ENCODE peak calls at places on chromosomes 7 and 10, in six cellular contexts. One of them, this sample, is unnamed.

GRCh38 chr10:23136462-23136861 is 41.1 kb downstream of the MSRB2 start:
- DNase-seq in kidney: no peak
- DNase-seq in nephron progenitor cell: no peak
- DNase-seq in activated CD4-positive, alpha-beta T cell treated with anti-CD3 and anti-CD28 coated beads, Interleukin-2, amount 50 U/mL, for 1 hour: no peak
- DNase-seq in stimulated activated CD8-positive, alpha-beta memory T cell treated with anti-CD3 and anti-CD28 coated beads, Interleukin-2, amount 100 ng/mL, for 1 hour: no peak
- DNase-seq in ecto neural progenitor cell: no peak
- DNase-seq in this sample: no peak

GRCh38 chr10:125148021-125148439 is 12.3 kb downstream of the CTBP2 start:
- DNase-seq in activated CD4-positive, alpha-beta T cell treated with anti-CD3 and anti-CD28 coated beads, Interleukin-2, amount 50 U/mL, for 1 hour: no peak
- DNase-seq in nephron progenitor cell: no peak
- DNase-seq in ecto neural progenitor cell: no peak
- DNase-seq in stimulated activated CD8-positive, alpha-beta memory T cell treated with anti-CD3 and anti-CD28 coated beads, Interleukin-2, amount 100 ng/mL, for 1 hour: no peak
- DNase-seq in kidney: no peak
- DNase-seq in this sample: no peak

GRCh38 chr10:30873408-30873807 is 158.3 kb downstream of the ZNF438 start:
- DNase-seq in nephron progenitor cell: no peak
- DNase-seq in kidney: no peak
- DNase-seq in stimulated activated CD8-positive, alpha-beta memory T cell treated with anti-CD3 and anti-CD28 coated beads, Interleukin-2, amount 100 ng/mL, for 1 hour: no peak
- DNase-seq in ecto neural progenitor cell: no peak
- DNase-seq in activated CD4-positive, alpha-beta T cell treated with anti-CD3 and anti-CD28 coated beads, Interleukin-2, amount 50 U/mL, for 1 hour: no peak
- DNase-seq in this sample: no peak

GRCh38 chr10:49360271-49361177 is 35.4 kb downstream of the DRGX start:
- DNase-seq in ecto neural progenitor cell: no peak
- DNase-seq in stimulated activated CD8-positive, alpha-beta memory T cell treated with anti-CD3 and anti-CD28 coated beads, Interleukin-2, amount 100 ng/mL, for 1 hour: no peak
- DNase-seq in activated CD4-positive, alpha-beta T cell treated with anti-CD3 and anti-CD28 coated beads, Interleukin-2, amount 50 U/mL, for 1 hour: no peak
- DNase-seq in kidney: no peak
- DNase-seq in nephron progenitor cell: no peak
- DNase-seq in this sample: peak

GRCh38 chr10:100866575-100867098 is 46.1 kb upstream of the SLF2 start:
- DNase-seq in stimulated activated CD8-positive, alpha-beta memory T cell treated with anti-CD3 and anti-CD28 coated beads, Interleukin-2, amount 100 ng/mL, for 1 hour: no peak
- DNase-seq in ecto neural progenitor cell: peak
- DNase-seq in kidney: no peak
- DNase-seq in activated CD4-positive, alpha-beta T cell treated with anti-CD3 and anti-CD28 coated beads, Interleukin-2, amount 50 U/mL, for 1 hour: no peak
- DNase-seq in nephron progenitor cell: no peak
- DNase-seq in this sample: no peak

GRCh38 chr10:82811621-82812020 is 936.6 kb downstream of the NRG3 start:
- DNase-seq in activated CD4-positive, alpha-beta T cell treated with anti-CD3 and anti-CD28 coated beads, Interleukin-2, amount 50 U/mL, for 1 hour: no peak
- DNase-seq in stimulated activated CD8-positive, alpha-beta memory T cell treated with anti-CD3 and anti-CD28 coated beads, Interleukin-2, amount 100 ng/mL, for 1 hour: no peak
- DNase-seq in nephron progenitor cell: peak
- DNase-seq in ecto neural progenitor cell: no peak
- DNase-seq in kidney: no peak
- DNase-seq in this sample: no peak

GRCh38 chr7:120837599-120837998 is 20.3 kb downstream of the TSPAN12 start:
- DNase-seq in ecto neural progenitor cell: no peak
- DNase-seq in activated CD4-positive, alpha-beta T cell treated with anti-CD3 and anti-CD28 coated beads, Interleukin-2, amount 50 U/mL, for 1 hour: no peak
- DNase-seq in nephron progenitor cell: no peak
- DNase-seq in kidney: no peak
- DNase-seq in stimulated activated CD8-positive, alpha-beta memory T cell treated with anti-CD3 and anti-CD28 coated beads, Interleukin-2, amount 100 ng/mL, for 1 hour: no peak
- DNase-seq in this sample: no peak

GRCh38 chr7:121267612-121268011 is 61.2 kb upstream of the WNT16 start:
- DNase-seq in kidney: no peak
- DNase-seq in ecto neural progenitor cell: no peak
- DNase-seq in nephron progenitor cell: no peak
- DNase-seq in stimulated activated CD8-positive, alpha-beta memory T cell treated with anti-CD3 and anti-CD28 coated beads, Interleukin-2, amount 100 ng/mL, for 1 hour: no peak
- DNase-seq in activated CD4-positive, alpha-beta T cell treated with anti-CD3 and anti-CD28 coated beads, Interleukin-2, amount 50 U/mL, for 1 hour: no peak
- DNase-seq in this sample: no peak

GRCh38 chr10:120426306-120426705 is 30.7 kb upstream of the PLPP4 start:
- DNase-seq in activated CD4-positive, alpha-beta T cell treated with anti-CD3 and anti-CD28 coated beads, Interleukin-2, amount 50 U/mL, for 1 hour: no peak
- DNase-seq in stimulated activated CD8-positive, alpha-beta memory T cell treated with anti-CD3 and anti-CD28 coated beads, Interleukin-2, amount 100 ng/mL, for 1 hour: no peak
- DNase-seq in nephron progenitor cell: no peak
- DNase-seq in kidney: no peak
- DNase-seq in ecto neural progenitor cell: no peak
- DNase-seq in this sample: no peak

GRCh38 chr7:158549834-158550700 is 37.6 kb downstream of the PTPRN2 start:
- DNase-seq in activated CD4-positive, alpha-beta T cell treated with anti-CD3 and anti-CD28 coated beads, Interleukin-2, amount 50 U/mL, for 1 hour: no peak
- DNase-seq in stimulated activated CD8-positive, alpha-beta memory T cell treated with anti-CD3 and anti-CD28 coated beads, Interleukin-2, amount 100 ng/mL, for 1 hour: no peak
- DNase-seq in nephron progenitor cell: no peak
- DNase-seq in ecto neural progenitor cell: no peak
- DNase-seq in kidney: peak
- DNase-seq in this sample: no peak

GRCh38 chr10:31829776-31830175 is 98.9 kb downstream of the ARHGAP12 start:
- DNase-seq in activated CD4-positive, alpha-beta T cell treated with anti-CD3 and anti-CD28 coated beads, Interleukin-2, amount 50 U/mL, for 1 hour: no peak
- DNase-seq in kidney: no peak
- DNase-seq in ecto neural progenitor cell: no peak
- DNase-seq in stimulated activated CD8-positive, alpha-beta memory T cell treated with anti-CD3 and anti-CD28 coated beads, Interleukin-2, amount 100 ng/mL, for 1 hour: no peak
- DNase-seq in nephron progenitor cell: no peak
- DNase-seq in this sample: no peak

GRCh38 chr7:15783971-15784693 is 97.6 kb upstream of the MEOX2 start:
- DNase-seq in stimulated activated CD8-positive, alpha-beta memory T cell treated with anti-CD3 and anti-CD28 coated beads, Interleukin-2, amount 100 ng/mL, for 1 hour: no peak
- DNase-seq in nephron progenitor cell: peak
- DNase-seq in kidney: no peak
- DNase-seq in activated CD4-positive, alpha-beta T cell treated with anti-CD3 and anti-CD28 coated beads, Interleukin-2, amount 50 U/mL, for 1 hour: no peak
- DNase-seq in ecto neural progenitor cell: no peak
- DNase-seq in this sample: no peak

GRCh38 chr7:151439855-151440798 is at the start of gene CRYGN:
- DNase-seq in nephron progenitor cell: peak
- DNase-seq in stimulated activated CD8-positive, alpha-beta memory T cell treated with anti-CD3 and anti-CD28 coated beads, Interleukin-2, amount 100 ng/mL, for 1 hour: no peak
- DNase-seq in kidney: no peak
- DNase-seq in activated CD4-positive, alpha-beta T cell treated with anti-CD3 and anti-CD28 coated beads, Interleukin-2, amount 50 U/mL, for 1 hour: no peak
- DNase-seq in ecto neural progenitor cell: peak
- DNase-seq in this sample: no peak

GRCh38 chr10:93481931-93482834 is at the start of gene MYOF:
- DNase-seq in stimulated activated CD8-positive, alpha-beta memory T cell treated with anti-CD3 and anti-CD28 coated beads, Interleukin-2, amount 100 ng/mL, for 1 hour: no peak
- DNase-seq in activated CD4-positive, alpha-beta T cell treated with anti-CD3 and anti-CD28 coated beads, Interleukin-2, amount 50 U/mL, for 1 hour: peak
- DNase-seq in nephron progenitor cell: peak
- DNase-seq in kidney: peak
- DNase-seq in ecto neural progenitor cell: peak
- DNase-seq in this sample: peak

GRCh38 chr7:98227939-98228338 is 16.7 kb downstream of the BHLHA15 start:
- DNase-seq in kidney: no peak
- DNase-seq in stimulated activated CD8-positive, alpha-beta memory T cell treated with anti-CD3 and anti-CD28 coated beads, Interleukin-2, amount 100 ng/mL, for 1 hour: no peak
- DNase-seq in nephron progenitor cell: no peak
- DNase-seq in activated CD4-positive, alpha-beta T cell treated with anti-CD3 and anti-CD28 coated beads, Interleukin-2, amount 50 U/mL, for 1 hour: no peak
- DNase-seq in ecto neural progenitor cell: no peak
- DNase-seq in this sample: no peak

GRCh38 chr7:43658718-43659548 is 70.4 kb downstream of the COA1 start:
- DNase-seq in nephron progenitor cell: no peak
- DNase-seq in ecto neural progenitor cell: no peak
- DNase-seq in stimulated activated CD8-positive, alpha-beta memory T cell treated with anti-CD3 and anti-CD28 coated beads, Interleukin-2, amount 100 ng/mL, for 1 hour: no peak
- DNase-seq in kidney: no peak
- DNase-seq in activated CD4-positive, alpha-beta T cell treated with anti-CD3 and anti-CD28 coated beads, Interleukin-2, amount 50 U/mL, for 1 hour: no peak
- DNase-seq in this sample: no peak

GRCh38 chr10:122164815-122165491 is 106.1 kb upstream of the BTBD16 start:
- DNase-seq in ecto neural progenitor cell: no peak
- DNase-seq in stimulated activated CD8-positive, alpha-beta memory T cell treated with anti-CD3 and anti-CD28 coated beads, Interleukin-2, amount 100 ng/mL, for 1 hour: no peak
- DNase-seq in activated CD4-positive, alpha-beta T cell treated with anti-CD3 and anti-CD28 coated beads, Interleukin-2, amount 50 U/mL, for 1 hour: no peak
- DNase-seq in nephron progenitor cell: no peak
- DNase-seq in kidney: peak
- DNase-seq in this sample: no peak

GRCh38 chr10:118983263-118983662 is 46.3 kb upstream of the NANOS1 start:
- DNase-seq in kidney: no peak
- DNase-seq in activated CD4-positive, alpha-beta T cell treated with anti-CD3 and anti-CD28 coated beads, Interleukin-2, amount 50 U/mL, for 1 hour: no peak
- DNase-seq in stimulated activated CD8-positive, alpha-beta memory T cell treated with anti-CD3 and anti-CD28 coated beads, Interleukin-2, amount 100 ng/mL, for 1 hour: no peak
- DNase-seq in nephron progenitor cell: no peak
- DNase-seq in ecto neural progenitor cell: no peak
- DNase-seq in this sample: peak

GRCh38 chr10:46304671-46305429 is 18.1 kb downstream of the ANTXRL start:
- DNase-seq in ecto neural progenitor cell: no peak
- DNase-seq in kidney: no peak
- DNase-seq in nephron progenitor cell: no peak
- DNase-seq in stimulated activated CD8-positive, alpha-beta memory T cell treated with anti-CD3 and anti-CD28 coated beads, Interleukin-2, amount 100 ng/mL, for 1 hour: no peak
- DNase-seq in activated CD4-positive, alpha-beta T cell treated with anti-CD3 and anti-CD28 coated beads, Interleukin-2, amount 50 U/mL, for 1 hour: no peak
- DNase-seq in this sample: no peak

GRCh38 chr7:76356823-76357222 is 2.0 kb downstream of the YWHAG start:
- DNase-seq in kidney: no peak
- DNase-seq in nephron progenitor cell: no peak
- DNase-seq in ecto neural progenitor cell: no peak
- DNase-seq in stimulated activated CD8-positive, alpha-beta memory T cell treated with anti-CD3 and anti-CD28 coated beads, Interleukin-2, amount 100 ng/mL, for 1 hour: no peak
- DNase-seq in activated CD4-positive, alpha-beta T cell treated with anti-CD3 and anti-CD28 coated beads, Interleukin-2, amount 50 U/mL, for 1 hour: no peak
- DNase-seq in this sample: no peak

GRCh38 chr10:122232781-122233180 is 38.3 kb upstream of the BTBD16 start:
- DNase-seq in kidney: no peak
- DNase-seq in stimulated activated CD8-positive, alpha-beta memory T cell treated with anti-CD3 and anti-CD28 coated beads, Interleukin-2, amount 100 ng/mL, for 1 hour: no peak
- DNase-seq in activated CD4-positive, alpha-beta T cell treated with anti-CD3 and anti-CD28 coated beads, Interleukin-2, amount 50 U/mL, for 1 hour: no peak
- DNase-seq in ecto neural progenitor cell: no peak
- DNase-seq in nephron progenitor cell: no peak
- DNase-seq in this sample: no peak

GRCh38 chr10:110569120-110569519 is 1.6 kb downstream of the SMC3 start:
- DNase-seq in activated CD4-positive, alpha-beta T cell treated with anti-CD3 and anti-CD28 coated beads, Interleukin-2, amount 50 U/mL, for 1 hour: no peak
- DNase-seq in kidney: no peak
- DNase-seq in stimulated activated CD8-positive, alpha-beta memory T cell treated with anti-CD3 and anti-CD28 coated beads, Interleukin-2, amount 100 ng/mL, for 1 hour: no peak
- DNase-seq in ecto neural progenitor cell: no peak
- DNase-seq in nephron progenitor cell: no peak
- DNase-seq in this sample: no peak

GRCh38 chr10:12605580-12606405 is 256.4 kb downstream of the CAMK1D start:
- DNase-seq in stimulated activated CD8-positive, alpha-beta memory T cell treated with anti-CD3 and anti-CD28 coated beads, Interleukin-2, amount 100 ng/mL, for 1 hour: no peak
- DNase-seq in nephron progenitor cell: no peak
- DNase-seq in activated CD4-positive, alpha-beta T cell treated with anti-CD3 and anti-CD28 coated beads, Interleukin-2, amount 50 U/mL, for 1 hour: peak
- DNase-seq in ecto neural progenitor cell: no peak
- DNase-seq in kidney: peak
- DNase-seq in this sample: no peak

GRCh38 chr10:13712799-13713581 is 126.2 kb downstream of the PRPF18 start:
- DNase-seq in nephron progenitor cell: no peak
- DNase-seq in ecto neural progenitor cell: no peak
- DNase-seq in activated CD4-positive, alpha-beta T cell treated with anti-CD3 and anti-CD28 coated beads, Interleukin-2, amount 50 U/mL, for 1 hour: no peak
- DNase-seq in stimulated activated CD8-positive, alpha-beta memory T cell treated with anti-CD3 and anti-CD28 coated beads, Interleukin-2, amount 100 ng/mL, for 1 hour: no peak
- DNase-seq in kidney: peak
- DNase-seq in this sample: no peak

GRCh38 chr10:1413256-1413655 is 324.1 kb downstream of the ADARB2 start:
- DNase-seq in stimulated activated CD8-positive, alpha-beta memory T cell treated with anti-CD3 and anti-CD28 coated beads, Interleukin-2, amount 100 ng/mL, for 1 hour: no peak
- DNase-seq in nephron progenitor cell: no peak
- DNase-seq in kidney: no peak
- DNase-seq in ecto neural progenitor cell: peak
- DNase-seq in activated CD4-positive, alpha-beta T cell treated with anti-CD3 and anti-CD28 coated beads, Interleukin-2, amount 50 U/mL, for 1 hour: no peak
- DNase-seq in this sample: no peak

GRCh38 chr10:29748109-29748650 is 113.4 kb upstream of the SVIL start:
- DNase-seq in stimulated activated CD8-positive, alpha-beta memory T cell treated with anti-CD3 and anti-CD28 coated beads, Interleukin-2, amount 100 ng/mL, for 1 hour: no peak
- DNase-seq in nephron progenitor cell: no peak
- DNase-seq in activated CD4-positive, alpha-beta T cell treated with anti-CD3 and anti-CD28 coated beads, Interleukin-2, amount 50 U/mL, for 1 hour: no peak
- DNase-seq in ecto neural progenitor cell: no peak
- DNase-seq in kidney: no peak
- DNase-seq in this sample: no peak

GRCh38 chr10:43944742-43945730 is 296.4 kb upstream of the ZNF32 start:
- DNase-seq in activated CD4-positive, alpha-beta T cell treated with anti-CD3 and anti-CD28 coated beads, Interleukin-2, amount 50 U/mL, for 1 hour: no peak
- DNase-seq in kidney: no peak
- DNase-seq in stimulated activated CD8-positive, alpha-beta memory T cell treated with anti-CD3 and anti-CD28 coated beads, Interleukin-2, amount 100 ng/mL, for 1 hour: no peak
- DNase-seq in ecto neural progenitor cell: peak
- DNase-seq in nephron progenitor cell: no peak
- DNase-seq in this sample: peak

GRCh38 chr10:4663162-4663992 is 162.6 kb upstream of the AKR1E2 start:
- DNase-seq in activated CD4-positive, alpha-beta T cell treated with anti-CD3 and anti-CD28 coated beads, Interleukin-2, amount 50 U/mL, for 1 hour: no peak
- DNase-seq in nephron progenitor cell: peak
- DNase-seq in ecto neural progenitor cell: no peak
- DNase-seq in stimulated activated CD8-positive, alpha-beta memory T cell treated with anti-CD3 and anti-CD28 coated beads, Interleukin-2, amount 100 ng/mL, for 1 hour: no peak
- DNase-seq in kidney: no peak
- DNase-seq in this sample: peak

GRCh38 chr7:140364819-140365218 is 33.5 kb downstream of the SLC37A3 start:
- DNase-seq in nephron progenitor cell: no peak
- DNase-seq in stimulated activated CD8-positive, alpha-beta memory T cell treated with anti-CD3 and anti-CD28 coated beads, Interleukin-2, amount 100 ng/mL, for 1 hour: no peak
- DNase-seq in kidney: no peak
- DNase-seq in ecto neural progenitor cell: no peak
- DNase-seq in activated CD4-positive, alpha-beta T cell treated with anti-CD3 and anti-CD28 coated beads, Interleukin-2, amount 50 U/mL, for 1 hour: no peak
- DNase-seq in this sample: no peak

GRCh38 chr7:111090834-111091233 is at the start of gene LRRN3:
- DNase-seq in nephron progenitor cell: peak
- DNase-seq in activated CD4-positive, alpha-beta T cell treated with anti-CD3 and anti-CD28 coated beads, Interleukin-2, amount 50 U/mL, for 1 hour: peak
- DNase-seq in kidney: no peak
- DNase-seq in ecto neural progenitor cell: peak
- DNase-seq in stimulated activated CD8-positive, alpha-beta memory T cell treated with anti-CD3 and anti-CD28 coated beads, Interleukin-2, amount 100 ng/mL, for 1 hour: no peak
- DNase-seq in this sample: peak

GRCh38 chr7:101108330-101108857 is 18.5 kb upstream of the SERPINE1 start:
- DNase-seq in ecto neural progenitor cell: no peak
- DNase-seq in stimulated activated CD8-positive, alpha-beta memory T cell treated with anti-CD3 and anti-CD28 coated beads, Interleukin-2, amount 100 ng/mL, for 1 hour: no peak
- DNase-seq in kidney: peak
- DNase-seq in activated CD4-positive, alpha-beta T cell treated with anti-CD3 and anti-CD28 coated beads, Interleukin-2, amount 50 U/mL, for 1 hour: no peak
- DNase-seq in nephron progenitor cell: peak
- DNase-seq in this sample: no peak

GRCh38 chr7:4882742-4883351 is 669 bp downstream of the RADIL start:
- DNase-seq in ecto neural progenitor cell: peak
- DNase-seq in kidney: no peak
- DNase-seq in activated CD4-positive, alpha-beta T cell treated with anti-CD3 and anti-CD28 coated beads, Interleukin-2, amount 50 U/mL, for 1 hour: no peak
- DNase-seq in nephron progenitor cell: peak
- DNase-seq in stimulated activated CD8-positive, alpha-beta memory T cell treated with anti-CD3 and anti-CD28 coated beads, Interleukin-2, amount 100 ng/mL, for 1 hour: no peak
- DNase-seq in this sample: peak

GRCh38 chr7:81470084-81470723 is 299.6 kb downstream of the HGF start:
- DNase-seq in activated CD4-positive, alpha-beta T cell treated with anti-CD3 and anti-CD28 coated beads, Interleukin-2, amount 50 U/mL, for 1 hour: no peak
- DNase-seq in ecto neural progenitor cell: peak
- DNase-seq in stimulated activated CD8-positive, alpha-beta memory T cell treated with anti-CD3 and anti-CD28 coated beads, Interleukin-2, amount 100 ng/mL, for 1 hour: no peak
- DNase-seq in nephron progenitor cell: peak
- DNase-seq in kidney: peak
- DNase-seq in this sample: peak

GRCh38 chr7:120110169-120110568 is 162.8 kb upstream of the KCND2 start:
- DNase-seq in stimulated activated CD8-positive, alpha-beta memory T cell treated with anti-CD3 and anti-CD28 coated beads, Interleukin-2, amount 100 ng/mL, for 1 hour: no peak
- DNase-seq in activated CD4-positive, alpha-beta T cell treated with anti-CD3 and anti-CD28 coated beads, Interleukin-2, amount 50 U/mL, for 1 hour: no peak
- DNase-seq in nephron progenitor cell: no peak
- DNase-seq in kidney: no peak
- DNase-seq in ecto neural progenitor cell: no peak
- DNase-seq in this sample: peak

GRCh38 chr10:118314882-118315281 is 27.2 kb downstream of the FAM204A start:
- DNase-seq in ecto neural progenitor cell: no peak
- DNase-seq in activated CD4-positive, alpha-beta T cell treated with anti-CD3 and anti-CD28 coated beads, Interleukin-2, amount 50 U/mL, for 1 hour: no peak
- DNase-seq in nephron progenitor cell: no peak
- DNase-seq in kidney: no peak
- DNase-seq in stimulated activated CD8-positive, alpha-beta memory T cell treated with anti-CD3 and anti-CD28 coated beads, Interleukin-2, amount 100 ng/mL, for 1 hour: no peak
- DNase-seq in this sample: peak

GRCh38 chr10:102630663-102631062 is 13.6 kb upstream of the TRIM8 start:
- DNase-seq in stimulated activated CD8-positive, alpha-beta memory T cell treated with anti-CD3 and anti-CD28 coated beads, Interleukin-2, amount 100 ng/mL, for 1 hour: no peak
- DNase-seq in activated CD4-positive, alpha-beta T cell treated with anti-CD3 and anti-CD28 coated beads, Interleukin-2, amount 50 U/mL, for 1 hour: no peak
- DNase-seq in kidney: peak
- DNase-seq in ecto neural progenitor cell: no peak
- DNase-seq in nephron progenitor cell: no peak
- DNase-seq in this sample: no peak

This sample was measured in SK-N-DZ.